ENCODE peak calls at places on chromosomes 13 and 19, in six cellular contexts. Q, O, M, G, V and U are unnamed samples.

GRCh38 chr19:37346091-37346490 is 24.8 kb upstream of the ZNF527 start:
- DNase-seq in Q (no peak), O (no peak), M (no peak), G (no peak), V (no peak), U (no peak)

GRCh38 chr19:17483605-17484002 is 13.3 kb downstream of the SLC27A1 start:
- DNase-seq in Q (no peak), O (no peak), M (no peak), G (no peak), V (no peak), U (no peak)

GRCh38 chr19:4795400-4795799 is 3.9 kb downstream of the FEM1A start:
- DNase-seq in Q (no peak), O (no peak), M (no peak), G (no peak), V (no peak), U (no peak)

GRCh38 chr13:109251958-109252357 is 534.4 kb downstream of the IRS2 start:
- DNase-seq in Q (no peak), O (no peak), M (no peak), G (no peak), V (no peak), U (no peak)

GRCh38 chr13:43986395-43986794 is 106.7 kb downstream of the LACC1 start:
- DNase-seq in Q (no peak), O (no peak), M (peak), G (no peak), V (no peak), U (no peak)

GRCh38 chr19:2114821-2115220 is 18.1 kb downstream of the IZUMO4 start:
- DNase-seq in Q (no peak), O (no peak), M (no peak), G (no peak), V (no peak), U (no peak)

GRCh38 chr13:44132710-44133109 is 240.9 kb upstream of the SERP2 start:
- DNase-seq in Q (no peak), O (no peak), M (no peak), G (peak), V (no peak), U (no peak)

GRCh38 chr13:73140804-73141203 is 82.0 kb downstream of the KLF5 start:
- DNase-seq in Q (no peak), O (no peak), M (no peak), G (no peak), V (no peak), U (no peak)

GRCh38 chr19:1745589-1746031 is 7.7 kb upstream of the ONECUT3 start:
- DNase-seq in Q (no peak), O (no peak), M (no peak), G (no peak), V (no peak), U (no peak)

GRCh38 chr13:34926513-34926912 is 15.6 kb upstream of the NBEA start:
- DNase-seq in Q (no peak), O (no peak), M (no peak), G (no peak), V (no peak), U (no peak)

GRCh38 chr13:101565327-101565726 is 112.9 kb downstream of the ITGBL1 start:
- DNase-seq in Q (no peak), O (no peak), M (no peak), G (no peak), V (peak), U (no peak)

GRCh38 chr13:40518481-40518882 is 148.0 kb downstream of the FOXO1 start:
- DNase-seq in Q (no peak), O (peak), M (no peak), G (no peak), V (peak), U (no peak)

GRCh38 chr13:29525757-29526156 is 69.7 kb downstream of the SLC7A1 start:
- DNase-seq in Q (no peak), O (no peak), M (no peak), G (no peak), V (no peak), U (no peak)

GRCh38 chr19:10091892-10092641 is 6.0 kb downstream of the SHFL start:
- DNase-seq in Q (peak), O (no peak), M (no peak), G (no peak), V (no peak), U (no peak)

GRCh38 chr13:44812818-44813217 is 176.5 kb downstream of the NUFIP1 start:
- DNase-seq in Q (no peak), O (no peak), M (no peak), G (no peak), V (no peak), U (no peak)

GRCh38 chr19:46624958-46625661 is at the start of gene PTGIR:
- DNase-seq in Q (no peak), O (no peak), M (no peak), G (peak), V (no peak), U (no peak)

GRCh38 chr19:10219678-10220077 is 11.5 kb downstream of the S1PR2 start:
- DNase-seq in Q (no peak), O (peak), M (peak), G (no peak), V (no peak), U (no peak)